ENCODE peak calls at places on chromosomes 13 and 19, in eight cellular contexts. T is neural crest cell, F is fibroblast of lung, U is fibroblast of pulmonary artery, J is ascending aorta, L is ovary, S is cardiac fibroblast, E is bronchial epithelial cell. X is an unnamed sample.

GRCh38 chr19:31962565-31962996 is 382.8 kb upstream of the ZNF507 start:
- DNase-seq in L (no peak), E (no peak), T (no peak), S (no peak), U (no peak), F (peak), J (no peak), X (no peak)

GRCh38 chr19:33683881-33684549 is 62.3 kb downstream of the CHST8 start:
- DNase-seq in U (peak), F (peak), E (peak), S (peak), L (no peak), J (no peak), T (peak), X (no peak)

GRCh38 chr13:57314897-57315520 is 148.0 kb downstream of the PRR20E start:
- DNase-seq in E (peak), F (no peak), J (no peak), L (no peak), U (no peak), S (no peak), T (no peak), X (no peak)

GRCh38 chr13:99067160-99067985 is 89.5 kb upstream of the DOCK9 start:
- DNase-seq in E (peak), U (peak), S (peak), L (no peak), J (no peak), F (peak), T (no peak), X (no peak)

GRCh38 chr19:30546332-30546731 is 174.1 kb downstream of the ZNF536 start:
- DNase-seq in F (no peak), S (no peak), E (no peak), T (no peak), U (no peak), L (no peak), J (no peak), X (no peak)

GRCh38 chr13:112907916-112908315 is 61.1 kb upstream of the MCF2L start:
- DNase-seq in L (no peak), J (no peak), F (no peak), T (no peak), U (no peak), S (no peak), E (no peak), X (no peak)

GRCh38 chr13:112887151-112887550 is 81.9 kb upstream of the MCF2L start:
- DNase-seq in J (no peak), F (no peak), T (no peak), U (no peak), L (no peak), E (no peak), S (no peak), X (no peak)

GRCh38 chr19:8259922-8260247 is 48.3 kb downstream of the CD320 start:
- DNase-seq in E (no peak), T (no peak), J (no peak), F (no peak), S (no peak), L (no peak), U (no peak), X (no peak)

GRCh38 chr19:35397064-35397463 is 26.2 kb downstream of the GPR42 start:
- DNase-seq in U (no peak), J (no peak), F (no peak), T (no peak), S (no peak), L (no peak), E (no peak), X (no peak)

GRCh38 chr19:3163230-3163886 is 15.2 kb upstream of the S1PR4 start:
- DNase-seq in L (peak), J (no peak), E (no peak), S (peak), F (peak), T (peak), U (peak), X (peak)

GRCh38 chr19:29571181-29571580 is 34.9 kb upstream of the POP4 start:
- DNase-seq in F (no peak), S (no peak), T (no peak), U (no peak), L (no peak), J (no peak), E (no peak), X (no peak)

GRCh38 chr19:1271528-1272422 is 2.6 kb downstream of the CIRBP start:
- DNase-seq in T (no peak), J (no peak), F (no peak), L (peak), S (no peak), U (no peak), E (no peak), X (no peak)

GRCh38 chr13:60584976-60585375 is 188.0 kb downstream of the TDRD3 start:
- DNase-seq in S (peak), L (no peak), T (peak), F (peak), E (no peak), J (no peak), U (peak), X (no peak)

GRCh38 chr19:11408591-11408990 is 10.5 kb downstream of the RGL3 start:
- DNase-seq in E (no peak), F (no peak), T (no peak), L (no peak), U (no peak), J (no peak), S (no peak), X (no peak)

GRCh38 chr13:114310961-114311360 is 3.3 kb upstream of the CHAMP1 start:
- DNase-seq in E (no peak), F (peak), T (no peak), U (no peak), S (no peak), L (no peak), J (no peak), X (no peak)

GRCh38 chr19:33553530-33554310 is 32.1 kb upstream of the PEPD start:
- DNase-seq in L (no peak), E (no peak), J (no peak), T (no peak), F (no peak), U (no peak), S (no peak), X (no peak)

GRCh38 chr19:13010992-13011652 is 15.8 kb downstream of the NFIX start:
- DNase-seq in F (no peak), J (no peak), S (no peak), L (no peak), U (no peak), E (no peak), T (no peak), X (no peak)

GRCh38 chr19:7926021-7926726 is at the start of gene CTXN1:
- DNase-seq in T (peak), E (no peak), S (peak), L (peak), F (peak), J (no peak), U (peak), X (peak)

GRCh38 chr19:6393982-6394412 is 1.0 kb upstream of the GTF2F1 start:
- DNase-seq in T (no peak), E (no peak), J (no peak), L (no peak), F (no peak), S (no peak), U (no peak), X (no peak)

GRCh38 chr19:4970558-4971423 is 1.9 kb downstream of the KDM4B start:
- DNase-seq in F (no peak), T (no peak), S (peak), U (no peak), L (peak), J (no peak), E (peak), X (no peak)

GRCh38 chr19:21604351-21604926 is 99.0 kb downstream of the ZNF429 start:
- DNase-seq in S (peak), T (no peak), E (peak), F (peak), J (no peak), L (no peak), U (no peak), X (no peak)

GRCh38 chr13:72379581-72379980 is 347.8 kb downstream of the MZT1 start:
- DNase-seq in J (no peak), U (no peak), E (peak), T (no peak), F (peak), S (no peak), L (no peak), X (no peak)

GRCh38 chr13:78370231-78370630 is 233.1 kb downstream of the POU4F1 start:
- DNase-seq in J (no peak), T (no peak), S (no peak), F (no peak), E (no peak), U (no peak), L (no peak), X (no peak)

GRCh38 chr19:49133621-49134454 is 14.5 kb downstream of the PPFIA3 start:
- DNase-seq in J (no peak), U (peak), F (peak), T (no peak), E (peak), L (peak), S (peak), X (no peak)

GRCh38 chr13:99425485-99426341 is 75.6 kb upstream of the TM9SF2 start:
- DNase-seq in L (no peak), J (no peak), T (no peak), S (no peak), U (no peak), F (no peak), E (no peak), X (no peak)

GRCh38 chr19:13869324-13869723 is 7.6 kb upstream of the NANOS3 start:
- DNase-seq in T (no peak), L (no peak), U (no peak), E (no peak), F (no peak), J (no peak), S (no peak), X (no peak)

GRCh38 chr13:43348397-43348796 is 325.0 kb downstream of the DNAJC15 start:
- DNase-seq in U (peak), S (no peak), J (no peak), T (no peak), L (no peak), F (peak), E (peak), X (no peak)

GRCh38 chr19:28012361-28012760 is 1200.6 kb downstream of the UQCRFS1 start:
- DNase-seq in T (no peak), F (no peak), E (no peak), S (no peak), J (no peak), U (no peak), L (no peak), X (no peak)

GRCh38 chr19:30374791-30375650 is 2.8 kb downstream of the ZNF536 start:
- DNase-seq in U (no peak), T (peak), J (no peak), E (no peak), S (no peak), F (no peak), L (no peak), X (no peak)

GRCh38 chr19:9835507-9835949 is 410 bp downstream of the PIN1 start:
- DNase-seq in J (no peak), E (no peak), F (no peak), U (no peak), S (no peak), L (no peak), T (no peak), X (no peak)

GRCh38 chr13:79317856-79318255 is 88.2 kb downstream of the RBM26 start:
- DNase-seq in S (no peak), F (no peak), U (no peak), L (no peak), E (no peak), J (no peak), T (no peak), X (no peak)

GRCh38 chr13:111882351-111882750 is 184.6 kb upstream of the SOX1 start:
- DNase-seq in S (no peak), E (no peak), U (no peak), L (no peak), T (no peak), J (no peak), F (no peak), X (peak)

GRCh38 chr19:49977111-49977510 is 16.1 kb upstream of the SIGLEC11 start:
- DNase-seq in L (no peak), E (no peak), U (no peak), T (no peak), S (no peak), F (no peak), J (no peak), X (no peak)

GRCh38 chr13:24627090-24627714 is 53.0 kb upstream of the ATP12A start:
- DNase-seq in E (no peak), F (no peak), L (no peak), T (peak), U (no peak), J (no peak), S (peak), X (no peak)

GRCh38 chr19:55352040-55352439 is 2.5 kb downstream of the COX6B2 start:
- DNase-seq in T (no peak), S (no peak), E (peak), L (no peak), U (no peak), J (no peak), F (no peak), X (no peak)

GRCh38 chr19:31252476-31252875 is 96.8 kb downstream of the TSHZ3 start:
- DNase-seq in U (no peak), F (no peak), E (no peak), T (no peak), S (no peak), J (no peak), L (no peak), X (no peak)

GRCh38 chr13:110525328-110526319 is 35.9 kb downstream of the RAB20 start:
- DNase-seq in E (no peak), S (no peak), U (no peak), T (no peak), F (no peak), J (no peak), L (no peak), X (no peak)

GRCh38 chr13:87498681-87499080 is 172.5 kb upstream of the SLITRK5 start:
- DNase-seq in E (peak), J (no peak), T (peak), F (peak), U (peak), L (no peak), S (no peak), X (no peak)

GRCh38 chr19:38144667-38145066 is 79.4 kb downstream of the DPF1 start:
- DNase-seq in U (no peak), T (no peak), F (no peak), L (no peak), S (no peak), E (no peak), J (no peak), X (no peak)

GRCh38 chr19:38145627-38146026 is 78.4 kb downstream of the DPF1 start:
- DNase-seq in T (no peak), E (no peak), U (peak), S (peak), F (no peak), J (no peak), L (no peak), X (no peak)

GRCh38 chr19:38142176-38143035 is 81.6 kb downstream of the DPF1 start:
- DNase-seq in J (no peak), S (peak), F (peak), E (peak), T (peak), U (peak), L (peak), X (no peak)

GRCh38 chr19:38141108-38141507 is 82.9 kb downstream of the DPF1 start:
- DNase-seq in T (no peak), F (no peak), J (no peak), U (no peak), L (no peak), S (no peak), E (no peak), X (no peak)

GRCh38 chr19:38143847-38144246 is 80.2 kb downstream of the DPF1 start:
- DNase-seq in U (no peak), L (no peak), T (no peak), J (no peak), F (no peak), E (no peak), S (no peak), X (no peak)
- TF ChIP-seq CTCF in U (peak), L (no peak), T (peak), J (no peak), F (no peak), E (no peak), S (peak), X (peak)

DNA sequence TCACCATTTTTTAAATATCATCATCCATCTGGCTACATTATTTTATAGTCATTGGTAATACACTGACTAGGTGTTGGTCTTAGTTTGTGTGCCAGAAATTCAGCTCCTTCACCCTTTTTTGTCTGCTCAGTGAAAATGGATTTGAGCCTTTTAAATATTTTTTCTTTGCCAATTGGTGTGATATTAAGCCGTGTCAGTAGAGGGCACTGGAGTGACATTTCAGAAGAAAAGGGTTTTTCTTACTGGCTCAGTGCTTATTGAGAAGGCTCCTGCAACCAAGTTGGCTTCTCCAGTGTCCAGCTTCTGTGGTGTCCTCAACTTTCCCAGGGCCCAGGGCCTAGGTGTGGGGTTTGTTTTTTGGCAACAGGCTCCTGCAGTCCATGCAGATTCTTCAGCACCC is 546.6 kb downstream of the DACH1 start:
- DNase-seq in T (no peak), L (no peak), J (no peak), E (peak), S (peak), U (peak), F (no peak), X (no peak)
- TF ChIP-seq CTCF in T (peak), L (no peak), J (no peak), E (peak), S (peak), U (peak), F (peak), X (peak)

GRCh38 chr13:20272571-20273171 is 40.6 kb upstream of the GJB6 start:
- DNase-seq in L (no peak), E (no peak), F (no peak), J (no peak), U (no peak), T (no peak), S (no peak), X (no peak)
- TF ChIP-seq CTCF in L (no peak), E (no peak), F (no peak), J (no peak), U (no peak), T (no peak), S (no peak), X (no peak)

GRCh38 chr13:40777166-40777956 is 6.4 kb upstream of the MRPS31 start:
- DNase-seq in F (peak), J (no peak), S (peak), T (peak), E (peak), L (no peak), U (peak), X (peak)
- TF ChIP-seq CTCF in F (peak), J (peak), S (peak), T (peak), E (peak), L (peak), U (peak), X (peak)

GRCh38 chr13:89115307-89115706 is 1444.1 kb downstream of the SLITRK5 start:
- DNase-seq in U (no peak), F (no peak), E (no peak), T (no peak), L (no peak), S (no peak), J (no peak), X (no peak)
- TF ChIP-seq CTCF in U (peak), F (peak), E (peak), T (peak), L (no peak), S (no peak), J (no peak), X (peak)